ENCODE peak calls at places on chromosomes 3 and 15, in nine cellular contexts. U, J, G, H, C, I, Z, M and S are unnamed samples.

GRCh38 chr15:93897377-93897776 is 334.0 kb upstream of the MCTP2 start:
- DNase-seq in U (no peak), J (no peak), G (no peak), H (peak; percentile 43), C (no peak), I (no peak), Z (no peak), M (no peak), S (no peak)

GRCh38 chr3:131386429-131386926 is 4.9 kb downstream of the NUDT16 start:
- DNase-seq in U (no peak), J (peak; percentile 36), G (no peak), H (peak; percentile 32), C (no peak), I (no peak), Z (peak; percentile 83), M (no peak), S (peak; percentile 89)

GRCh38 chr3:129039271-129040038 is 21.1 kb upstream of the GP9 start:
- DNase-seq in U (no peak), J (peak; percentile 54), G (no peak), H (no peak), C (no peak), I (no peak), Z (no peak), M (no peak), S (no peak)

GRCh38 chr15:76155742-76156141 is 96.0 kb downstream of the TMEM266 start:
- DNase-seq in U (no peak), J (no peak), G (no peak), H (no peak), C (no peak), I (peak; percentile 17), Z (no peak), M (no peak), S (no peak)

GRCh38 chr3:157204431-157204830 is 44.5 kb upstream of the CCNL1 start:
- DNase-seq in U (no peak), J (peak; percentile 40), G (peak; percentile 38), H (peak; percentile 50), C (no peak), I (peak; percentile 67), Z (no peak), M (peak; percentile 82), S (no peak)

GRCh38 chr3:167507954-167508353 is 34.1 kb upstream of the SERPINI2 start:
- DNase-seq in U (no peak), J (no peak), G (no peak), H (no peak), C (no peak), I (no peak), Z (no peak), M (no peak), S (no peak)

GRCh38 chr15:42137461-42138261 is 18.8 kb downstream of the PLA2G4F start:
- DNase-seq in U (peak; percentile 43), J (peak; percentile 69), G (peak; percentile 79), H (peak; percentile 42), C (no peak), I (peak; percentile 50), Z (peak; percentile 34), M (peak; percentile 65), S (no peak)

GRCh38 chr3:9810357-9810726 is 280 bp downstream of the TTLL3 start:
- DNase-seq in U (no peak), J (no peak), G (peak; percentile 62), H (no peak), C (no peak), I (no peak), Z (no peak), M (no peak), S (no peak)

GRCh38 chr3:189792046-189792929 is 161.1 kb downstream of the TP63 start:
- DNase-seq in U (no peak), J (no peak), G (no peak), H (no peak), C (no peak), I (no peak), Z (no peak), M (no peak), S (no peak)

GRCh38 chr3:197298858-197299854 is 744 bp upstream of the DLG1 start:
- DNase-seq in U (peak; percentile 37), J (peak; percentile 72), G (peak; percentile 70), H (peak; percentile 83), C (no peak), I (no peak), Z (no peak), M (no peak), S (peak; percentile 63)

GRCh38 chr3:197302033-197302432 is 3.6 kb upstream of the DLG1 start:
- DNase-seq in U (no peak), J (no peak), G (no peak), H (no peak), C (no peak), I (no peak), Z (no peak), M (no peak), S (no peak)

GRCh38 chr3:197298341-197298857 is at the start of gene DLG1:
- DNase-seq in U (peak; percentile 78), J (peak; percentile 97), G (peak; percentile 92), H (peak; percentile 94), C (peak; percentile 68), I (peak; percentile 92), Z (peak; percentile 92), M (peak; percentile 93), S (peak; percentile 93)

GRCh38 chr3:197302696-197303341 is 4.4 kb upstream of the DLG1 start:
- DNase-seq in U (no peak), J (peak; percentile 13), G (no peak), H (no peak), C (no peak), I (peak; percentile 52), Z (no peak), M (no peak), S (no peak)

GRCh38 chr3:197300361-197300760 is 1.9 kb upstream of the DLG1 start:
- DNase-seq in U (no peak), J (no peak), G (no peak), H (no peak), C (no peak), I (no peak), Z (no peak), M (no peak), S (no peak)
- H3K4me3 ChIP-seq in U (no peak overlapping the region), J (no peak overlapping the region), G (no peak overlapping the region), H (no peak overlapping the region), C (no peak overlapping the region), I (no peak overlapping the region), Z (no peak overlapping the region), M (no peak overlapping the region), S (no peak overlapping the region)

GRCh38 chr3:183826448-183826847 is 1.1 kb upstream of the MAP6D1 start:
- DNase-seq in U (no peak), J (no peak), G (no peak), H (no peak), C (no peak), I (no peak), Z (no peak), M (no peak), S (no peak)
- H3K27ac ChIP-seq in U (no peak overlapping the region), J (no peak overlapping the region), G (no peak overlapping the region), H (no peak overlapping the region), C (no peak overlapping the region), I (no peak overlapping the region), Z (no peak overlapping the region), M (no peak overlapping the region), S (no peak overlapping the region)

DNA sequence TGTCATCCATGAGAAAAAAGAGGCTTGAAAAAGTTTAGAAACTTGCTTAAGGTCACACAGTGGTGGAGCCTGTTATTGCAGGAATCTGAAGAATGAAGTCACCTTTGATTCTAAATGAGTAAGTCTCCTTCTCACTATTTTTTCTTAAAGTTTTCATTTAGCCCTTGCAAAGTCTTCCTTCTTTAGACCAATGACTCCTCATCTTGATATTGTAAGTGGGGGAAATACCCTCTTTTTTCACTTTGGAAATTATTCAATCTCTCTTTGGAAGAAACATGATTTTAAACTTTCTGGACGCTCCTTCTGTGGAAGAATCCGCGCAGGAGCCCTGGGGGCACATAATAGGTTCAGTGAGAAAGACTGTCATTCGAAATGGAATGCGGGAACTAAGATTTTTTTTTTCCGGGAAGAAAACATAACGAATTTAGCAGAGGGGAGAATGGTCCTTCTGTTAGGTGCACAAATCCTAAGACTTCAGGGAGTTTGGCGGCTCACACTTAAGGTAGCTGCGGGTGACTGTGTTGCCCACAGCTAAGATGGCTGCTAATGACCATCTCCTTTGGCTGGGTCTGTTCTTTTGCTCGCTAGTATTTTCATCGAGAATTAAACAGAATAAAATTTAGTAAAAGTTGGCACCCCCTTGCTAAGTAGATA is 614 bp upstream of the SLMAP start:
- DNase-seq in U (peak; percentile 44), J (peak; percentile 71), G (peak; percentile 76), H (peak; percentile 60), C (no peak), I (peak; percentile 38), Z (no peak), M (no peak), S (no peak)
- TF ChIP-seq CTCF in U (no peak), J (peak; percentile 28), G (peak; percentile 35), H (peak; percentile 13), C (peak; percentile 45), I (no peak), Z (no peak), M (no peak), S (no peak)

GRCh38 chr3:13483286-13483685 is 3.2 kb downstream of the HDAC11 start:
- DNase-seq in U (no peak), J (no peak), G (no peak), H (no peak), C (no peak), I (no peak), Z (peak; percentile 57), M (no peak), S (no peak)

GRCh38 chr3:13479582-13480339 is at the start of gene HDAC11:
- DNase-seq in U (peak; percentile 99), J (peak; percentile 99), G (peak; percentile 99), H (peak; percentile 99), C (peak; percentile 95), I (peak; percentile 95), Z (peak; percentile 99), M (peak; percentile 96), S (peak; percentile 100)

GRCh38 chr3:13479332-13479581 is 849 bp upstream of the HDAC11 start:
- DNase-seq in U (peak; percentile 44), J (peak; percentile 60), G (peak; percentile 81), H (no peak), C (peak; percentile 6), I (no peak), Z (no peak), M (no peak), S (peak; percentile 49)

GRCh38 chr3:13482106-13482690 is 2.1 kb downstream of the HDAC11 start:
- DNase-seq in U (no peak), J (no peak), G (no peak), H (no peak), C (no peak), I (no peak), Z (peak; percentile 39), M (no peak), S (no peak)

DNA sequence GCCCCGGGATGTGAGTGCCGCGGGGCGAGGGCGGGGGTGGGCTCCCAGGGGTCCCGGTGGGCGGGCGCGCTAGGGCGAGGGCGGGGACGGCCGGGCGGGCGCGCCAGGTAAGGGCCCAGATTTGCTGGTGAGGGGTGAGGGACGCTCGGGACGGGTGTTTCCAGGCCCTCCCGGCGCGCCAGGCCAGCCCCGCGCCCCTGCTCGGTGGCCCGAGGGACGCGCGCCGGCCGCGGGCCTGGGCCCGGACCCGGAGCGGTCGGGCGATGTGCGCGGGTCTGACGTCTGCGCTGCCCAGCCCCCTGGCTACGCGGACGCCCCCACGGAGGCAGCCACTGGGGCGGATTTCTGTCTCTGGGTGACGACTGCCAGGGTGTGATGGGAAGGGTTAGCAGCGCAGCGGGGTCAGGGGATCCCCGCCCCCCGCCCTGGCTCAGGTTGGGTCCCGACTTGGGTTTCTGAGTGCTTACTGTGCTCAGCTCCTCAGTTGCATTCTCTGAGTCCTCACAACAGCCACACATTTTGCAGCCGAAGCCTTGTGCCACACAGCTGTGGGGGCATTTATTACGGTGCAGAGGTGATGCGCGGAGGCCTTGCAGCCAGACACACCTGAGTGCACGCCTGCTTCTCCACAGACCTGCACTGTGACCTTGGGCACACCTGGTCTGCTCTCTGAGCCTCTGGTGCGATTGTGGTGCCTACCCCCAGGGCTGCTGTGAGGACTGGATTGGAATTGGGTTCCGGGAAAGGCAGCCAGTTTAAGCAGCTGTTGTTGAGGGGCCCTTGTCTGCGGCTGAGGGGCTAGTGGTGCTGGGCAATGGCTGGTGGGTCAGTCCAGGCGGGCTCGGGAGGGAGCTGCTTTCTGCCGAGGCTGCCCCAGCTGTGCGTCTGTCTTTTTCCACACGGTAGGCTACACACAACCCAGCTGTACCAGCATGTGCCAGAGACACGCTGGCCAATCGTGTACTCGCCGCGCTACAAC is 523 bp downstream of the HDAC11 start:
- DNase-seq in U (peak; percentile 49), J (no peak), G (no peak), H (no peak), C (peak; percentile 17), I (peak; percentile 10), Z (no peak), M (no peak), S (peak; percentile 51)
- H3K4me3 ChIP-seq in U (peak overlapping the region; percentile 77), J (peak overlapping the region; percentile 71), G (peak overlapping the region; percentile 64), H (peak overlapping the region; percentile 56), C (peak overlapping the region; percentile 96), I (peak overlapping the region; percentile 58), Z (peak overlapping the region; percentile 76), M (peak overlapping the region; percentile 53), S (peak overlapping the region; percentile 60)